ENCODE peak calls at places on chromosomes 1 and 21, in nine cellular contexts. One of them, this sample, is unnamed.

GRCh38 chr1:164838786-164839185 is 279.8 kb downstream of the PBX1 start:
- DNase-seq in naive thymus-derived CD4-positive, alpha-beta T cell: no peak
- DNase-seq in neural progenitor cell: no peak
- DNase-seq in cardiac fibroblast: no peak
- DNase-seq in cardiac muscle cell: no peak
- DNase-seq in right atrium auricular region: no peak
- DNase-seq in GM23338: no peak
- DNase-seq in fibroblast of mammary gland: no peak
- DNase-seq in transverse colon: no peak
- DNase-seq in this sample: no peak

GRCh38 chr1:64545118-64545916 is 75.4 kb downstream of the CACHD1 start:
- DNase-seq in fibroblast of mammary gland: no peak
- DNase-seq in neural progenitor cell: no peak
- DNase-seq in naive thymus-derived CD4-positive, alpha-beta T cell: peak
- DNase-seq in GM23338: no peak
- DNase-seq in transverse colon: no peak
- DNase-seq in right atrium auricular region: no peak
- DNase-seq in cardiac muscle cell: no peak
- DNase-seq in cardiac fibroblast: no peak
- DNase-seq in this sample: no peak

GRCh38 chr1:169928438-169929209 is 34.9 kb upstream of the SCYL3 start:
- DNase-seq in naive thymus-derived CD4-positive, alpha-beta T cell: peak
- DNase-seq in neural progenitor cell: peak
- DNase-seq in cardiac muscle cell: peak
- DNase-seq in GM23338: peak
- DNase-seq in transverse colon: no peak
- DNase-seq in cardiac fibroblast: peak
- DNase-seq in right atrium auricular region: no peak
- DNase-seq in fibroblast of mammary gland: peak
- DNase-seq in this sample: peak

GRCh38 chr1:52348704-52349301 is 17.2 kb downstream of the CC2D1B start:
- DNase-seq in fibroblast of mammary gland: peak
- DNase-seq in cardiac fibroblast: peak
- DNase-seq in GM23338: peak
- DNase-seq in cardiac muscle cell: peak
- DNase-seq in naive thymus-derived CD4-positive, alpha-beta T cell: no peak
- DNase-seq in right atrium auricular region: peak
- DNase-seq in transverse colon: no peak
- DNase-seq in neural progenitor cell: peak
- DNase-seq in this sample: no peak

GRCh38 chr1:181152892-181153633 is 64.6 kb downstream of the IER5 start:
- DNase-seq in cardiac fibroblast: peak
- DNase-seq in cardiac muscle cell: peak
- DNase-seq in fibroblast of mammary gland: peak
- DNase-seq in neural progenitor cell: peak
- DNase-seq in naive thymus-derived CD4-positive, alpha-beta T cell: no peak
- DNase-seq in right atrium auricular region: peak
- DNase-seq in transverse colon: peak
- DNase-seq in GM23338: peak
- DNase-seq in this sample: peak

GRCh38 chr1:27001570-27002360 is 8.3 kb downstream of the TRNP1 start:
- DNase-seq in transverse colon: no peak
- DNase-seq in neural progenitor cell: no peak
- DNase-seq in GM23338: peak
- DNase-seq in cardiac fibroblast: no peak
- DNase-seq in naive thymus-derived CD4-positive, alpha-beta T cell: no peak
- DNase-seq in fibroblast of mammary gland: peak
- DNase-seq in cardiac muscle cell: no peak
- DNase-seq in right atrium auricular region: peak
- DNase-seq in this sample: no peak

GRCh38 chr1:92749024-92749634 is 35.8 kb downstream of the EVI5 start:
- DNase-seq in cardiac fibroblast: peak
- DNase-seq in cardiac muscle cell: peak
- DNase-seq in transverse colon: peak
- DNase-seq in GM23338: peak
- DNase-seq in fibroblast of mammary gland: peak
- DNase-seq in right atrium auricular region: no peak
- DNase-seq in naive thymus-derived CD4-positive, alpha-beta T cell: peak
- DNase-seq in neural progenitor cell: peak
- DNase-seq in this sample: no peak

GRCh38 chr1:17121881-17122280 is 2.6 kb upstream of the PADI2 start:
- DNase-seq in neural progenitor cell: no peak
- DNase-seq in fibroblast of mammary gland: peak
- DNase-seq in cardiac muscle cell: peak
- DNase-seq in cardiac fibroblast: peak
- DNase-seq in GM23338: no peak
- DNase-seq in right atrium auricular region: no peak
- DNase-seq in naive thymus-derived CD4-positive, alpha-beta T cell: no peak
- DNase-seq in transverse colon: no peak
- DNase-seq in this sample: no peak

GRCh38 chr1:210541680-210542358 is 213.1 kb downstream of the HHAT start:
- DNase-seq in transverse colon: no peak
- DNase-seq in right atrium auricular region: no peak
- DNase-seq in cardiac muscle cell: no peak
- DNase-seq in GM23338: peak
- DNase-seq in neural progenitor cell: peak
- DNase-seq in cardiac fibroblast: no peak
- DNase-seq in naive thymus-derived CD4-positive, alpha-beta T cell: no peak
- DNase-seq in fibroblast of mammary gland: no peak
- DNase-seq in this sample: no peak

GRCh38 chr1:223732993-223733798 is 20.9 kb downstream of the CAPN2 start:
- DNase-seq in transverse colon: no peak
- DNase-seq in fibroblast of mammary gland: peak
- DNase-seq in cardiac fibroblast: peak
- DNase-seq in neural progenitor cell: no peak
- DNase-seq in GM23338: no peak
- DNase-seq in naive thymus-derived CD4-positive, alpha-beta T cell: no peak
- DNase-seq in right atrium auricular region: no peak
- DNase-seq in cardiac muscle cell: no peak
- DNase-seq in this sample: no peak

GRCh38 chr1:150807674-150808073 is 386 bp downstream of the CTSK start:
- DNase-seq in cardiac fibroblast: peak
- DNase-seq in naive thymus-derived CD4-positive, alpha-beta T cell: no peak
- DNase-seq in transverse colon: no peak
- DNase-seq in cardiac muscle cell: no peak
- DNase-seq in neural progenitor cell: no peak
- DNase-seq in GM23338: no peak
- DNase-seq in fibroblast of mammary gland: peak
- DNase-seq in right atrium auricular region: no peak
- DNase-seq in this sample: no peak

GRCh38 chr1:153587314-153587713 is 21.7 kb upstream of the S100A2 start:
- DNase-seq in transverse colon: no peak
- DNase-seq in fibroblast of mammary gland: no peak
- DNase-seq in naive thymus-derived CD4-positive, alpha-beta T cell: no peak
- DNase-seq in right atrium auricular region: no peak
- DNase-seq in neural progenitor cell: no peak
- DNase-seq in GM23338: no peak
- DNase-seq in cardiac muscle cell: no peak
- DNase-seq in cardiac fibroblast: no peak
- DNase-seq in this sample: no peak

GRCh38 chr1:194167956-194168355 is 981.5 kb upstream of the B3GALT2 start:
- DNase-seq in GM23338: no peak
- DNase-seq in right atrium auricular region: no peak
- DNase-seq in fibroblast of mammary gland: no peak
- DNase-seq in cardiac muscle cell: no peak
- DNase-seq in transverse colon: no peak
- DNase-seq in neural progenitor cell: no peak
- DNase-seq in cardiac fibroblast: no peak
- DNase-seq in naive thymus-derived CD4-positive, alpha-beta T cell: no peak
- DNase-seq in this sample: no peak

GRCh38 chr1:234582186-234582585 is 27.8 kb downstream of the IRF2BP2 start:
- DNase-seq in cardiac fibroblast: no peak
- DNase-seq in GM23338: no peak
- DNase-seq in naive thymus-derived CD4-positive, alpha-beta T cell: no peak
- DNase-seq in neural progenitor cell: no peak
- DNase-seq in right atrium auricular region: peak
- DNase-seq in transverse colon: no peak
- DNase-seq in cardiac muscle cell: no peak
- DNase-seq in fibroblast of mammary gland: no peak
- DNase-seq in this sample: no peak

GRCh38 chr1:156656779-156657160 is 14.9 kb downstream of the BCAN start:
- DNase-seq in fibroblast of mammary gland: peak
- DNase-seq in neural progenitor cell: peak
- DNase-seq in transverse colon: no peak
- DNase-seq in cardiac fibroblast: no peak
- DNase-seq in naive thymus-derived CD4-positive, alpha-beta T cell: no peak
- DNase-seq in cardiac muscle cell: no peak
- DNase-seq in right atrium auricular region: no peak
- DNase-seq in GM23338: peak
- DNase-seq in this sample: no peak

GRCh38 chr1:25952851-25953401 is 44.9 kb downstream of the PAFAH2 start:
- DNase-seq in fibroblast of mammary gland: peak
- DNase-seq in cardiac muscle cell: no peak
- DNase-seq in right atrium auricular region: no peak
- DNase-seq in naive thymus-derived CD4-positive, alpha-beta T cell: no peak
- DNase-seq in cardiac fibroblast: peak
- DNase-seq in GM23338: no peak
- DNase-seq in neural progenitor cell: no peak
- DNase-seq in transverse colon: no peak
- DNase-seq in this sample: peak

GRCh38 chr1:97875996-97876395 is 44.8 kb downstream of the DPYD start:
- DNase-seq in GM23338: no peak
- DNase-seq in cardiac muscle cell: no peak
- DNase-seq in right atrium auricular region: no peak
- DNase-seq in transverse colon: no peak
- DNase-seq in cardiac fibroblast: peak
- DNase-seq in neural progenitor cell: no peak
- DNase-seq in fibroblast of mammary gland: peak
- DNase-seq in naive thymus-derived CD4-positive, alpha-beta T cell: no peak
- DNase-seq in this sample: no peak

GRCh38 chr1:234956821-234957329 is 171.8 kb downstream of the TOMM20 start:
- DNase-seq in right atrium auricular region: peak
- DNase-seq in cardiac fibroblast: no peak
- DNase-seq in naive thymus-derived CD4-positive, alpha-beta T cell: no peak
- DNase-seq in neural progenitor cell: peak
- DNase-seq in fibroblast of mammary gland: no peak
- DNase-seq in cardiac muscle cell: no peak
- DNase-seq in transverse colon: no peak
- DNase-seq in GM23338: peak
- DNase-seq in this sample: no peak

DNA sequence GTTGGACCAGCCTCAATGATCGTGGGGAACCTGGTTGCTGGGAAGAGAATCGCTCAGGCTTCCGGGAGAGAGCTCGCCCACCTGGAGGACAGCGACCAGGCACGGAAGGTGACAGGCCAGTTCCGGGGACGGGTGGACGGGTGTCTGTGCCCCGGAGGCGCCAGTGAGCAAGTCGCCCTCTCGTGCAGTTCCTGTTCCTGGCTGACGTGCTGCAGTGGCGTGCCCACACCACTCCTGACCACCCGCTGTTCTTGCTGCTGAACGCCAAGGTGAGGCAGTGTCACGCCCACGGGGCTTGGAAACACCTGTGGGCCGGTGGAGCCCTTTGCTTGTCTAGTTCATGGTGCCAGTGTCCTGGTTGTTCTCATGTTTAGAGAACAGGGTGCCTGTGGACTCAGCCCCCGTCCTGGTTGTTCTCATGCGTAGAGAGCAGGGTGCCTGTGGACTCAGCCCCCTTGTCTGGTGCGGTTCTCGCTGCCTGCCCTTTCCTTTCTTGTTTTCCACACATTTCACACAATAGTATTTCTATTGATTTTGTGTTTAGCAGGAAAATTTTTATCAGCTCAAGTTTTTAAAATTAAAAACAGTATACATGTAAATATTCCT is 53.1 kb downstream of the S100B start:
- DNase-seq in fibroblast of mammary gland: no peak
- DNase-seq in neural progenitor cell: no peak
- DNase-seq in cardiac fibroblast: no peak
- DNase-seq in transverse colon: no peak
- DNase-seq in right atrium auricular region: peak
- DNase-seq in naive thymus-derived CD4-positive, alpha-beta T cell: peak
- DNase-seq in cardiac muscle cell: no peak
- DNase-seq in GM23338: peak
- DNase-seq in this sample: no peak
- H3K4me3 ChIP-seq in fibroblast of mammary gland: no peak
- H3K4me3 ChIP-seq in neural progenitor cell: no peak
- H3K4me3 ChIP-seq in cardiac fibroblast: no peak
- H3K4me3 ChIP-seq in transverse colon: no peak
- H3K4me3 ChIP-seq in right atrium auricular region: no peak
- H3K4me3 ChIP-seq in naive thymus-derived CD4-positive, alpha-beta T cell: peak
- H3K4me3 ChIP-seq in cardiac muscle cell: no peak
- H3K4me3 ChIP-seq in GM23338: no peak
- H3K4me3 ChIP-seq in this sample: no peak

GRCh38 chr1:20028726-20029125 is 41.3 kb upstream of the PLA2G5 start:
- DNase-seq in neural progenitor cell: no peak
- DNase-seq in transverse colon: no peak
- DNase-seq in cardiac fibroblast: no peak
- DNase-seq in GM23338: no peak
- DNase-seq in right atrium auricular region: no peak
- DNase-seq in cardiac muscle cell: no peak
- DNase-seq in fibroblast of mammary gland: no peak
- DNase-seq in naive thymus-derived CD4-positive, alpha-beta T cell: no peak
- DNase-seq in this sample: no peak
- H3K4me3 ChIP-seq in neural progenitor cell: no peak
- H3K4me3 ChIP-seq in transverse colon: no peak
- H3K4me3 ChIP-seq in cardiac fibroblast: no peak
- H3K4me3 ChIP-seq in GM23338: no peak
- H3K4me3 ChIP-seq in right atrium auricular region: peak
- H3K4me3 ChIP-seq in cardiac muscle cell: no peak
- H3K4me3 ChIP-seq in fibroblast of mammary gland: no peak
- H3K4me3 ChIP-seq in naive thymus-derived CD4-positive, alpha-beta T cell: no peak
- H3K4me3 ChIP-seq in this sample: no peak

DNA sequence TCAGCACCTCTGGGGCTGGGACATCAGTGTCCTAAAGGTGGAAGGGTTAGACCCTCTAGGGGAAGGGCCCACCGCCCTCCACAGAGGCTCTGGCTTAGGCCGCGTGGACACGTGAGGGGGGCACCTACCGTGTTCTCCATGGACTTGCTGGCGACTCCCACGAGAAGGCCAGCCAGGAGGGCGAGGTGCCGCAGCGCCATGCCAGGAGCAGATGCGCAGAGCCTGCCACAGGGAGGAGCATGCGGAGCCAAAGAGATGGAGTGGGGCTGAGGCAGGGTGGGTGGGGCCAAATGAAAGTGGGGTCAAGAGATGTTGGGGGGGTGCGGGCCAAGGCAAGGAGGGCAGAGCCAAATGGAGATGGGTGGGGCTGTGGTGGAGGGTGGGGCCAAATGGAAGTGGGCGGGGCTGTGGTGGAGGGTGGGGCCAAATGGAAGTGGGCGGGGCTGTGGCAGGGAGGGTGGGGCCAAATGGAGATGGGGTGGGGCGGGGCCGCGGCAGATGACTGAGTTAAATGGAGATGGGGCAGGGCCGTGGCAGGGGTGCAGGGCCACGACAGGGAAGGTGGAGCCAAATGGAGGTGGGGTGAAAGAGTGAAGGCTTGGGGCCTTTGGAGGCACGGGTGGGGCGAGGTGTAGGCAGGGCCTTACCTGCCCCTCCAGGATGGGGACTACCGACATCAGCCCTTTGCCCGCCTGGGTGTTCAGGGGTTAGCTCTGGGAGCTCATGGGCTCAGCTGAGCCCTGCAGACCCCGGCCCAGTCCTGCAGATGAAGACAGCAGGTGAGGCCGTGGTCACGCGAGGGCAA is 17.4 kb upstream of the RNF223 start:
- DNase-seq in cardiac muscle cell: no peak
- DNase-seq in transverse colon: peak
- DNase-seq in fibroblast of mammary gland: no peak
- DNase-seq in GM23338: no peak
- DNase-seq in naive thymus-derived CD4-positive, alpha-beta T cell: no peak
- DNase-seq in neural progenitor cell: no peak
- DNase-seq in right atrium auricular region: no peak
- DNase-seq in cardiac fibroblast: no peak
- DNase-seq in this sample: no peak
- H3K4me3 ChIP-seq in cardiac muscle cell: no peak
- H3K4me3 ChIP-seq in transverse colon: no peak
- H3K4me3 ChIP-seq in fibroblast of mammary gland: no peak
- H3K4me3 ChIP-seq in GM23338: no peak
- H3K4me3 ChIP-seq in naive thymus-derived CD4-positive, alpha-beta T cell: no peak
- H3K4me3 ChIP-seq in neural progenitor cell: no peak
- H3K4me3 ChIP-seq in right atrium auricular region: no peak
- H3K4me3 ChIP-seq in cardiac fibroblast: no peak
- H3K4me3 ChIP-seq in this sample: no peak

GRCh38 chr1:9295884-9296283 is 3.2 kb downstream of the SPSB1 start:
- DNase-seq in right atrium auricular region: no peak
- DNase-seq in cardiac fibroblast: no peak
- DNase-seq in naive thymus-derived CD4-positive, alpha-beta T cell: no peak
- DNase-seq in cardiac muscle cell: no peak
- DNase-seq in neural progenitor cell: no peak
- DNase-seq in GM23338: no peak
- DNase-seq in fibroblast of mammary gland: no peak
- DNase-seq in transverse colon: no peak
- DNase-seq in this sample: no peak
- H3K4me3 ChIP-seq in right atrium auricular region: no peak
- H3K4me3 ChIP-seq in cardiac fibroblast: peak
- H3K4me3 ChIP-seq in naive thymus-derived CD4-positive, alpha-beta T cell: no peak
- H3K4me3 ChIP-seq in cardiac muscle cell: no peak
- H3K4me3 ChIP-seq in neural progenitor cell: no peak
- H3K4me3 ChIP-seq in GM23338: no peak
- H3K4me3 ChIP-seq in fibroblast of mammary gland: no peak
- H3K4me3 ChIP-seq in transverse colon: no peak
- H3K4me3 ChIP-seq in this sample: no peak

This sample was measured in AG04450.